ENCODE peak calls at places on chromosomes 12 and 14, in four cellular contexts. One of them, this sample, is unnamed.

GRCh38 chr12:3119192-3119744 is 42.1 kb downstream of the TSPAN9 start:
- DNase-seq in heart left ventricle: no peak
- DNase-seq in epithelial cell of esophagus: no peak
- DNase-seq in testis: no peak
- DNase-seq in this sample: no peak

GRCh38 chr12:92393504-92393903 is 247.9 kb upstream of the BTG1 start:
- DNase-seq in heart left ventricle: no peak
- DNase-seq in epithelial cell of esophagus: no peak
- DNase-seq in testis: peak
- DNase-seq in this sample: no peak

GRCh38 chr14:68568907-68569545 is 223.8 kb downstream of the ZFP36L1 start:
- DNase-seq in heart left ventricle: no peak
- DNase-seq in epithelial cell of esophagus: no peak
- DNase-seq in testis: no peak
- DNase-seq in this sample: no peak

GRCh38 chr12:28231248-28231647 is 41.0 kb downstream of the CCDC91 start:
- DNase-seq in heart left ventricle: no peak
- DNase-seq in epithelial cell of esophagus: no peak
- DNase-seq in testis: no peak
- DNase-seq in this sample: no peak

GRCh38 chr14:24481622-24482324 is 26.3 kb downstream of the CMA1 start:
- DNase-seq in heart left ventricle: no peak
- DNase-seq in epithelial cell of esophagus: peak
- DNase-seq in testis: peak
- DNase-seq in this sample: no peak

GRCh38 chr12:68842784-68843567 is 35.0 kb downstream of the MDM2 start:
- DNase-seq in heart left ventricle: no peak
- DNase-seq in epithelial cell of esophagus: no peak
- DNase-seq in testis: no peak
- DNase-seq in this sample: no peak

GRCh38 chr12:19411234-19412221 is 27.8 kb upstream of the AEBP2 start:
- DNase-seq in heart left ventricle: no peak
- DNase-seq in epithelial cell of esophagus: peak
- DNase-seq in testis: no peak
- DNase-seq in this sample: peak

GRCh38 chr12:79555006-79555925 is 135.5 kb downstream of the PAWR start:
- DNase-seq in heart left ventricle: no peak
- DNase-seq in epithelial cell of esophagus: peak
- DNase-seq in testis: no peak
- DNase-seq in this sample: no peak

GRCh38 chr14:71116206-71117122 is 209.2 kb downstream of the PCNX1 start:
- DNase-seq in heart left ventricle: no peak
- DNase-seq in epithelial cell of esophagus: no peak
- DNase-seq in testis: no peak
- DNase-seq in this sample: no peak

GRCh38 chr14:100278702-100279101 is 27.5 kb downstream of the SLC25A29 start:
- DNase-seq in heart left ventricle: no peak
- DNase-seq in epithelial cell of esophagus: peak
- DNase-seq in testis: no peak
- DNase-seq in this sample: no peak
- TF ChIP-seq CTCF in heart left ventricle: no peak
- TF ChIP-seq CTCF in epithelial cell of esophagus: no peak
- TF ChIP-seq CTCF in testis: no peak
- TF ChIP-seq CTCF in this sample: no peak

GRCh38 chr14:102759416-102759815 is 17.8 kb upstream of the TRAF3 start:
- DNase-seq in heart left ventricle: no peak
- DNase-seq in epithelial cell of esophagus: no peak
- DNase-seq in testis: no peak
- DNase-seq in this sample: no peak

GRCh38 chr14:102758087-102758486 is 19.2 kb upstream of the TRAF3 start:
- DNase-seq in heart left ventricle: no peak
- DNase-seq in epithelial cell of esophagus: no peak
- DNase-seq in testis: no peak
- DNase-seq in this sample: no peak

GRCh38 chr14:102754370-102755262 is 22.6 kb upstream of the TRAF3 start:
- DNase-seq in heart left ventricle: no peak
- DNase-seq in epithelial cell of esophagus: no peak
- DNase-seq in testis: no peak
- DNase-seq in this sample: no peak

GRCh38 chr14:102760485-102761193 is 16.6 kb upstream of the TRAF3 start:
- DNase-seq in heart left ventricle: no peak
- DNase-seq in epithelial cell of esophagus: no peak
- DNase-seq in testis: no peak
- DNase-seq in this sample: no peak

GRCh38 chr14:102757646-102758045 is 19.6 kb upstream of the TRAF3 start:
- DNase-seq in heart left ventricle: no peak
- DNase-seq in epithelial cell of esophagus: no peak
- DNase-seq in testis: no peak
- DNase-seq in this sample: no peak
- H3K4me3 ChIP-seq in heart left ventricle: no peak
- H3K4me3 ChIP-seq in epithelial cell of esophagus: no peak
- H3K4me3 ChIP-seq in testis: no peak
- H3K4me3 ChIP-seq in this sample: no peak

GRCh38 chr14:75454963-75455546 is 27.2 kb downstream of the JDP2 start:
- DNase-seq in heart left ventricle: peak
- DNase-seq in epithelial cell of esophagus: peak
- DNase-seq in testis: peak
- DNase-seq in this sample: peak

GRCh38 chr14:75456069-75457023 is 28.5 kb downstream of the JDP2 start:
- DNase-seq in heart left ventricle: no peak
- DNase-seq in epithelial cell of esophagus: peak
- DNase-seq in testis: no peak
- DNase-seq in this sample: no peak

GRCh38 chr14:75452900-75453816 is 25.3 kb downstream of the JDP2 start:
- DNase-seq in heart left ventricle: peak
- DNase-seq in epithelial cell of esophagus: peak
- DNase-seq in testis: peak
- DNase-seq in this sample: peak

GRCh38 chr14:75452324-75452723 is 24.5 kb downstream of the JDP2 start:
- DNase-seq in heart left ventricle: no peak
- DNase-seq in epithelial cell of esophagus: no peak
- DNase-seq in testis: no peak
- DNase-seq in this sample: no peak

GRCh38 chr14:75453817-75454434 is 26.1 kb downstream of the JDP2 start:
- DNase-seq in heart left ventricle: no peak
- DNase-seq in epithelial cell of esophagus: no peak
- DNase-seq in testis: no peak
- DNase-seq in this sample: no peak
- TF ChIP-seq CTCF in heart left ventricle: no peak
- TF ChIP-seq CTCF in epithelial cell of esophagus: no peak
- TF ChIP-seq CTCF in testis: no peak
- TF ChIP-seq CTCF in this sample: no peak

DNA sequence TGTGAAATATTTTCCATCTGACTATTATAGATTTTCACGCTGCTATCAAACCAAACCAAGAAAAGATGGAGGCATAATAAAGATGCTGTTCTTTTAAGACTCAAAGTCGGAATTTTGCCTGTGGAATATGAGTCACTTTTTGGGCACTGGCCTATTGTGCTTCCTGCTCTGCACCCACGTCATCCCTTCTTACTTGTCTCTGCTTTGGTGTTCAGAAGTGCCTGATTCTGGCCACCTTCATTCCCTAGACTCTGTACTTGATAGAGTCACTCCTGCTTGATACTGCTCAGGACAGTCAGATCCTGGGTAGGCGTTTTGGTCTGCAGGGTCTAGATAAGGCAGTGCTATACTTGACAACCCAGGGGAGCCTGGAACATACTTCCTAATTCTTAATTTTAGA is 1.9 kb downstream of the LRRK2 start:
- DNase-seq in heart left ventricle: peak
- DNase-seq in epithelial cell of esophagus: peak
- DNase-seq in testis: peak
- DNase-seq in this sample: peak
- H3K4me3 ChIP-seq in heart left ventricle: peak
- H3K4me3 ChIP-seq in epithelial cell of esophagus: no peak
- H3K4me3 ChIP-seq in testis: no peak
- H3K4me3 ChIP-seq in this sample: peak

GRCh38 chr12:98371419-98371818 is 144.0 kb upstream of the TMPO start:
- DNase-seq in heart left ventricle: no peak
- DNase-seq in epithelial cell of esophagus: no peak
- DNase-seq in testis: no peak
- DNase-seq in this sample: no peak

GRCh38 chr12:98373982-98374381 is 141.4 kb upstream of the TMPO start:
- DNase-seq in heart left ventricle: no peak
- DNase-seq in epithelial cell of esophagus: peak
- DNase-seq in testis: no peak
- DNase-seq in this sample: no peak

GRCh38 chr12:98372340-98373018 is 142.9 kb upstream of the TMPO start:
- DNase-seq in heart left ventricle: no peak
- DNase-seq in epithelial cell of esophagus: no peak
- DNase-seq in testis: no peak
- DNase-seq in this sample: no peak

GRCh38 chr12:98370976-98371375 is 144.4 kb upstream of the TMPO start:
- DNase-seq in heart left ventricle: no peak
- DNase-seq in epithelial cell of esophagus: no peak
- DNase-seq in testis: no peak
- DNase-seq in this sample: no peak

DNA sequence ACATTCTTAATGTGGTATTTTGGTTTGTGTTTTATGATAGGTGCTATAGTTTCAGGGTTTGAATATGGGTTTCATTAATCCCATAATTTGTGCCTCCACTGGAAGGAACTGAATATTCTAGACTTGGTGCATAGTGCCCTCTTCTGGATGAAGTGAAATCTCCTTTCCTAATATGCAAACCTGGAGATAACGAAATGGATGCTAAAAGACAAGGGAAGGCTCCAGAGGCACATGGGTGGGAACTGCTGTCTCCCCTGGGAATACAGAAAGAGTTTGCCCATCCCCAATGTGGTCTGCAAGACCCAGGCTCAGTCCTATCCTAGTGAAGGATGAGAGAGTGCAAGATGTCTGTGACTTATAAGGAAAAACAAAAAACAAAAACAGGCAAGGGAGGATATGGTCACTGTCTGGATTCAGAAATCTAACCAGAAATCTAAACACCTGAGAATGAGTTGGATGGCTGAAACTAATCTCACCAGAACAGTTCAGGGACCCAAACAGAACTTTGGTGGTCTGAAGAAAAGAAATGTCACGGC is 142.3 kb upstream of the TMPO start:
- DNase-seq in heart left ventricle: no peak
- DNase-seq in epithelial cell of esophagus: peak
- DNase-seq in testis: no peak
- DNase-seq in this sample: no peak
- TF ChIP-seq CTCF in heart left ventricle: peak
- TF ChIP-seq CTCF in epithelial cell of esophagus: peak
- TF ChIP-seq CTCF in testis: no peak
- TF ChIP-seq CTCF in this sample: peak

GRCh38 chr12:53004582-53004981 is 1.7 kb upstream of the EIF4B start:
- DNase-seq in heart left ventricle: no peak
- DNase-seq in epithelial cell of esophagus: peak
- DNase-seq in testis: no peak
- DNase-seq in this sample: no peak
- H3K4me3 ChIP-seq in heart left ventricle: no peak
- H3K4me3 ChIP-seq in epithelial cell of esophagus: no peak
- H3K4me3 ChIP-seq in testis: no peak
- H3K4me3 ChIP-seq in this sample: no peak

This sample was measured in tibial artery.